ENCODE peak calls at places on chromosomes 1 and 21, in nine cellular contexts. E is lung, B is H9, F is endothelial cell of umbilical vein, U is prostate gland, A is heart right ventricle, T is right atrium auricular region, S is left lung, W is heart left ventricle. C is an unnamed sample.
A peak's percentile ranks its signal among the peaks of the same experiment; 100 is the strongest.

GRCh38 chr1:159197767-159198557 is 6.7 kb upstream of the ACKR1 start:
- DNase-seq in E (peak; percentile 71), A (peak; percentile 31), S (no peak), W (no peak), F (peak; percentile 81), T (peak; percentile 71), U (peak; percentile 62), B (peak; percentile 78), C (peak; percentile 59)

GRCh38 chr1:15755643-15756040 is 3.0 kb upstream of the FBLIM1 start:
- DNase-seq in F (no peak), S (no peak), B (peak; percentile 27), E (no peak), W (no peak), A (no peak), U (no peak), T (no peak), C (no peak)

GRCh38 chr1:147211577-147211976 is 13.6 kb downstream of the FMO5 start:
- DNase-seq in A (no peak), T (no peak), U (no peak), S (no peak), W (no peak), E (no peak), F (no peak), B (no peak), C (no peak)

GRCh38 chr1:219220945-219221344 is 47.3 kb downstream of the LYPLAL1 start:
- DNase-seq in T (no peak), U (no peak), E (no peak), W (no peak), B (no peak), S (no peak), F (no peak), A (no peak), C (no peak)

GRCh38 chr1:87888456-87888855 is 559.8 kb downstream of the LMO4 start:
- DNase-seq in E (no peak), A (no peak), W (no peak), B (no peak), U (peak; percentile 8), F (no peak), T (no peak), S (no peak), C (no peak)

GRCh38 chr1:38102576-38102975 is 56.0 kb upstream of the POU3F1 start:
- DNase-seq in A (no peak), U (no peak), B (no peak), T (no peak), E (no peak), S (no peak), W (no peak), F (no peak), C (no peak)

GRCh38 chr1:89483010-89483756 is 41.4 kb upstream of the LRRC8B start:
- DNase-seq in S (no peak), U (peak; percentile 81), A (peak; percentile 36), T (peak; percentile 77), E (peak; percentile 69), F (peak; percentile 83), B (peak; percentile 56), W (peak; percentile 69), C (peak; percentile 59)

GRCh38 chr1:6870571-6870970 is 85.3 kb downstream of the CAMTA1 start:
- DNase-seq in U (no peak), F (no peak), W (no peak), T (no peak), A (no peak), S (no peak), B (no peak), E (no peak), C (no peak)

GRCh38 chr1:98260421-98260820 is 339.6 kb upstream of the DPYD start:
- DNase-seq in F (no peak), E (no peak), U (no peak), T (no peak), W (no peak), A (no peak), B (no peak), S (no peak), C (no peak)

GRCh38 chr1:17109897-17110554 is 9.2 kb downstream of the PADI2 start:
- DNase-seq in T (no peak), A (no peak), F (no peak), U (no peak), W (no peak), E (no peak), S (no peak), B (no peak), C (no peak)

GRCh38 chr21:16376673-16377072 is 646.9 kb downstream of the USP25 start:
- DNase-seq in E (no peak), S (no peak), F (no peak), U (no peak), W (no peak), B (no peak), T (no peak), A (no peak), C (no peak)

GRCh38 chr1:110927484-110928075 is 36.1 kb downstream of the LRIF1 start:
- DNase-seq in S (no peak), F (no peak), T (no peak), B (peak; percentile 48), W (no peak), A (no peak), E (no peak), U (no peak), C (no peak)

GRCh38 chr1:37752583-37753471 is 12.1 kb downstream of the EPHA10 start:
- DNase-seq in U (no peak), E (no peak), W (no peak), B (peak; percentile 56), S (peak; percentile 84), T (no peak), F (no peak), A (no peak), C (no peak)

GRCh38 chr1:39110882-39111281 is 84.7 kb downstream of the NDUFS5 start:
- DNase-seq in B (no peak), S (no peak), T (no peak), F (no peak), U (no peak), W (no peak), A (no peak), E (no peak), C (no peak)

GRCh38 chr1:159935305-159935704 is 10.0 kb upstream of the TAGLN2 start:
- DNase-seq in T (no peak), E (no peak), U (no peak), F (no peak), B (no peak), S (no peak), W (no peak), A (no peak), C (no peak)

GRCh38 chr1:152543808-152544207 is 22.8 kb downstream of the LCE3E start:
- DNase-seq in S (no peak), U (no peak), F (no peak), B (no peak), T (no peak), W (no peak), A (no peak), E (no peak), C (no peak)

GRCh38 chr1:25617626-25618432 is 1.2 kb downstream of the MAN1C1 start:
- DNase-seq in S (peak; percentile 84), F (no peak), B (no peak), T (no peak), U (no peak), W (peak; percentile 75), E (no peak), A (peak; percentile 42), C (peak; percentile 60)

GRCh38 chr1:205335692-205336091 is 14.1 kb upstream of the NUAK2 start:
- DNase-seq in W (peak; percentile 86), B (peak; percentile 90), U (peak; percentile 57), T (no peak), F (peak; percentile 85), E (peak; percentile 84), S (peak; percentile 92), A (peak; percentile 69), C (peak; percentile 63)

GRCh38 chr1:229341811-229342304 is 989 bp downstream of the CCSAP start:
- DNase-seq in W (no peak), E (no peak), A (no peak), B (no peak), T (no peak), S (no peak), F (no peak), U (no peak), C (no peak)

GRCh38 chr1:23331713-23332112 is 12.4 kb downstream of the HNRNPR start:
- DNase-seq in S (peak; percentile 22), U (no peak), F (no peak), B (no peak), T (no peak), A (no peak), W (no peak), E (no peak), C (no peak)

GRCh38 chr1:8591547-8591946 is 225.9 kb downstream of the RERE start:
- DNase-seq in B (no peak), E (no peak), T (no peak), U (no peak), W (no peak), S (no peak), F (no peak), A (no peak), C (no peak)
- H3K4me1 ChIP-seq in B (peaks cover 15% of the 10 kb centered on the region), E (peaks cover 4% of the 10 kb centered on the region), T (no peaks in the 10 kb centered on the region), U (peaks cover 2% of the 10 kb centered on the region), W (peaks cover 26% of the 10 kb centered on the region), S (no peaks in the 10 kb centered on the region), F (no peaks in the 10 kb centered on the region), A (peaks cover 23% of the 10 kb centered on the region), C (peaks cover 22% of the 10 kb centered on the region)

GRCh38 chr1:18828224-18828623 is 31.2 kb downstream of the TAS1R2 start:
- DNase-seq in E (no peak), U (no peak), T (no peak), W (no peak), B (no peak), F (no peak), S (no peak), A (no peak), C (no peak)
- TF ChIP-seq CTCF in E (no peak), U (no peak), T (no peak), W (no peak), B (peak; percentile 15), F (no peak), S (no peak), A (no peak), C (no peak)

GRCh38 chr21:25535811-25536210 is 71.5 kb downstream of the MRPL39 start:
- DNase-seq in U (no peak), W (no peak), F (no peak), E (no peak), T (no peak), S (no peak), A (no peak), B (no peak), C (no peak)
- H3K4me1 ChIP-seq in U (no peaks in the 10 kb centered on the region), W (no peaks in the 10 kb centered on the region), F (no peaks in the 10 kb centered on the region), E (no peaks in the 10 kb centered on the region), T (no peaks in the 10 kb centered on the region), S (no peaks in the 10 kb centered on the region), A (no peaks in the 10 kb centered on the region), B (peaks cover 2% of the 10 kb centered on the region), C (no peaks in the 10 kb centered on the region)

DNA sequence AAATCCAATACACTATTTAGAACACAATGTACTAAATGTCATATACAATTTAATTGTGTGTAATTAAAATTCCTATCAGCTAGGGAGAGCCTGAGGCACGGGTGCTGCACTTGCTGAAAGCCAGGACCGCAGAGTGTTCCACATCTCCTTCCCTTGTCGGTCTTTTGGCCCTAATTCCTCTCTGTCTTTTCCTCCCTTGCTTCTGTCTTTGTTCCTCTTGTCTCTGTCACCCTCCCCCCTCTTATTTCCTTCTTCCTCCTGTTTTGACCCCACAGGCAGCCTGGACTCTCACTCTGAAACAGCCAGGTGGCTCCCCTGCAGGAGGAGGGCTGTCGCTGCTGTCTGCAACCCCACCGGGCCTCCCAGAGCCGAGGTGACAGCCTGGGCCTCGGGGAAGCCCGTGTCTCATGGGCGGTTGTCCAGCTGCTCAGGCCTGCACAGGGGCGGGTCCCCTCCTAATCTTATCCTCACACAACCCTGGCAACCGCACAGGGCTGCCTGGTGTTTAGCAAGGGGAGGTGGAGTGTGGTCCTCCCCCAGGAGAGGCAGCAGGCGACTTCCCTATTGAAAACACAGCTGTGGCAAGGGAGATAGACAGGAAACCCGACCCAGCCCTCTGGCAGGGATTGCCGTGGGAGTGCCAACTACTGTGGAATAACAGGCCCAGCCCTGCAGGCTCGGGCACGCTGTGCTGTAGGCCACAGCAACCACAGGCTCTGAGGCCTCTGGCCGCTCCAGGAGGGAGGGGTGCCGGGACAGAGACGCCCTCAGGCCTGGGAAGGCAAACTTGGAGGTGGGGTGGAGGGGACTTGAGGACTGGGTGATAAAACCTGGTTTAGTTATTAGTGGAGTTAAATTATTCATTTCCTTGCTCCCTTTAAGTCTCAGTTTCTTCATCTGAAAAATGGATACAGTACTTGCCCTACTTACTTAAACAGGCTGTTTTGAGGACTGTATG is 68.8 kb upstream of the WDR26 start:
- DNase-seq in A (peak; percentile 93), E (peak; percentile 89), W (peak; percentile 93), T (peak; percentile 95), F (peak; percentile 93), B (peak; percentile 85), U (peak; percentile 96), S (peak; percentile 89), C (peak; percentile 96)
- TF ChIP-seq CTCF in A (no peak), E (no peak), W (no peak), T (no peak), F (peak; percentile 27), B (peak; percentile 53), U (no peak), S (no peak), C (peak; percentile 19)